ENCODE peak calls at places on chromosomes 7 and 10, in nine cellular contexts. R, S, Y, J, V, O, B, Z and N are unnamed samples.

GRCh38 chr7:44477063-44477830 is 13.2 kb downstream of the NUDCD3 start:
- DNase-seq in J (peak; percentile 84), V (no peak), S (peak; percentile 83), O (peak; percentile 49), Y (no peak), R (peak; percentile 34), B (peak; percentile 68), Z (peak; percentile 53), N (peak; percentile 93)

GRCh38 chr7:143193880-143194279 is 10.7 kb downstream of the TAS2R39 start:
- DNase-seq in R (no peak), V (no peak), J (no peak), Y (no peak), Z (no peak), B (no peak), O (no peak), S (no peak), N (no peak)

GRCh38 chr10:42973870-42974692 is 102.8 kb upstream of the RET start:
- DNase-seq in J (no peak), Z (no peak), R (no peak), O (peak; percentile 37), B (peak; percentile 34), Y (no peak), V (peak; percentile 57), S (no peak), N (peak; percentile 30)

GRCh38 chr10:13961853-13962252 is 368.9 kb downstream of the FRMD4A start:
- DNase-seq in B (no peak), J (no peak), Y (no peak), Z (no peak), R (no peak), S (no peak), O (no peak), V (no peak), N (no peak)

GRCh38 chr10:27893320-27894014 is 105.4 kb downstream of the ODAD2 start:
- DNase-seq in S (peak; percentile 64), Z (no peak), B (no peak), R (no peak), Y (no peak), J (no peak), V (no peak), O (no peak), N (no peak)

GRCh38 chr7:116776046-116776445 is 86.3 kb upstream of the CAPZA2 start:
- DNase-seq in S (no peak), Z (no peak), Y (no peak), R (no peak), J (no peak), O (no peak), B (no peak), V (no peak), N (no peak)

GRCh38 chr7:157685430-157686284 is 348.9 kb downstream of the DNAJB6 start:
- DNase-seq in R (peak; percentile 10), B (no peak), V (no peak), Z (peak; percentile 4), J (no peak), O (no peak), Y (peak; percentile 3), S (no peak), N (peak; percentile 69)

GRCh38 chr7:17007841-17008240 is 126.1 kb upstream of the AGR3 start:
- DNase-seq in V (no peak), Z (no peak), S (peak; percentile 61), J (no peak), R (no peak), O (no peak), B (no peak), Y (no peak), N (no peak)

GRCh38 chr7:148664319-148664718 is 34.4 kb upstream of the CUL1 start:
- DNase-seq in B (no peak), Y (no peak), O (no peak), J (no peak), R (no peak), S (no peak), V (no peak), Z (no peak), N (no peak)
- H3K27ac ChIP-seq in B (no peak overlapping the region), Y (no peak overlapping the region), O (no peak overlapping the region), J (no peak overlapping the region), R (no peak overlapping the region), S (no peak overlapping the region), V (no peak overlapping the region), Z (no peak overlapping the region), N (no peak overlapping the region)

DNA sequence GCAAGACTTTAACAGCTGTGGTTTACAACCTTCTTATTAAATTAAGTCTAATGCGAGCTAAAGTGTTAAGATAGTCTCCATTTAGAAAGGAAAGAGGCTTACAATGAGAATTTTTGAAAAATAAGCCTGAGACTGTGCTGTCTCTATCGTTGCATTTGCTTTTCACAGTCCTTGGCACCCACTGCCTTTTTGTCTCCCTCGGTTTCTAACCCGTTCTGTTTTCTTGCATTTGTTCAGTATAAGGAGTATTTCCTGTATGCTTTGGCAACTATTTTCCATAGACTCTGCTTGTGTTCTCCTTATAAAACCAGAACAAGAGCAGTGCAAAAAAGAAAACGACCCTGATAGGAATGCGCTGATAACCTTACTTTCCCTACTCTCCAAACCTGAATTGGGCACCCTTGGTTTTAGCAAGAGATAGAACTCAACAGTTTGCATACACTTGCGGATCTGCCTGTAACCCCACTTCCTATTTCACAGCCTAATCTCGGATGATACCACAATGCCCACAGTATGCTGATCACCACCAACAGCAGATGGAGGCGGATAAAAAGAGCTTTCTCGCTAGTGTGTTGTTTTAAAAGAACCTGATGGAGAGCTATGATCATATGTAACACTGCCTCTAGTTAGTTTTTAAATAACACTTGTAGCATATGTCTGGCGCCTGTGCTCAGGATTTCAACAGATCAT is 1.5 kb upstream of the ARHGAP12 start:
- DNase-seq in V (no peak), Y (no peak), B (no peak), O (no peak), S (no peak), R (no peak), Z (peak; percentile 21), J (no peak), N (peak; percentile 47)
- H3K27ac ChIP-seq in V (peak overlapping the region; percentile 96), Y (peak overlapping the region; percentile 93), B (peak overlapping the region; percentile 73), O (peak overlapping the region; percentile 96), S (peak overlapping the region; percentile 43), R (peak overlapping the region; percentile 91), Z (no peak overlapping the region), J (peak overlapping the region; percentile 97), N (no peak overlapping the region)

GRCh38 chr10:61883376-61883997 is 18.0 kb upstream of the ARID5B start:
- DNase-seq in J (no peak), B (no peak), Y (no peak), R (no peak), Z (no peak), V (no peak), S (no peak), O (no peak), N (no peak)
- H3K27ac ChIP-seq in J (no peak overlapping the region), B (no peak overlapping the region), Y (no peak overlapping the region), R (no peak overlapping the region), Z (no peak overlapping the region), V (no peak overlapping the region), S (no peak overlapping the region), O (no peak overlapping the region), N (no peak overlapping the region)

GRCh38 chr10:113970641-113971040 is 73.0 kb upstream of the ADRB1 start:
- DNase-seq in O (no peak), V (no peak), J (no peak), S (no peak), Y (no peak), B (no peak), Z (no peak), R (no peak), N (no peak)
- H3K27ac ChIP-seq in O (no peak overlapping the region), V (no peak overlapping the region), J (no peak overlapping the region), S (no peak overlapping the region), Y (no peak overlapping the region), B (no peak overlapping the region), Z (no peak overlapping the region), R (no peak overlapping the region), N (no peak overlapping the region)

GRCh38 chr7:158885624-158886023 is 29.3 kb downstream of the DYNC2I1 start:
- DNase-seq in O (no peak), J (peak; percentile 54), R (no peak), Y (no peak), S (peak; percentile 28), V (no peak), B (no peak), Z (no peak), N (no peak)
- H3K27ac ChIP-seq in O (no peak overlapping the region), J (no peak overlapping the region), R (no peak overlapping the region), Y (no peak overlapping the region), S (no peak overlapping the region), V (no peak overlapping the region), B (no peak overlapping the region), Z (no peak overlapping the region), N (no peak overlapping the region)

GRCh38 chr10:100327701-100328009 is 2.4 kb downstream of the PKD2L1 start:
- DNase-seq in V (no peak), R (no peak), Z (no peak), J (no peak), Y (no peak), B (no peak), O (no peak), S (no peak), N (no peak)
- H3K27ac ChIP-seq in V (no peak overlapping the region), R (no peak overlapping the region), Z (peak overlapping the region; percentile 77), J (no peak overlapping the region), Y (no peak overlapping the region), B (no peak overlapping the region), O (no peak overlapping the region), S (no peak overlapping the region), N (no peak overlapping the region)

DNA sequence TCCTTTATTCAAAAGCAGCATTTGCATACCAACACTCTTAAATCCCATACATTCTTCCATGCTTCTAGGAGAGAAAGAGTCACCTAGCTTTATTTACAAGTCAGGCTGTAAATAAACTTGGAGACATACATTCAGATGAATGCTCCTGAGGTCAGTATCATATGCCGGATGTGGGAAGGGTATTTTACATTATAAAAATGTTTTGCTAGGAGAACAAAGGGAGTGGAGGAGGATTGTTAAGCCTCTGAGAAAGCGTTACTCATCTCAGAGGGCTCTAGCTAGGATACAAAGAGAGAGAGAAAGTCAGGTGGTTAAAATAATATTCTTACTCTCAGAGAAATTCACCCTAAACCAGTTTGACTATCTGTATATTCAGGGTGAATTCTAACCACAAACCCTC is 300.9 kb upstream of the NPSR1 start:
- DNase-seq in Y (no peak), V (no peak), O (no peak), R (no peak), S (peak; percentile 48), B (no peak), J (no peak), Z (no peak), N (no peak)
- H3K27ac ChIP-seq in Y (no peak overlapping the region), V (no peak overlapping the region), O (no peak overlapping the region), R (no peak overlapping the region), S (no peak overlapping the region), B (no peak overlapping the region), J (no peak overlapping the region), Z (no peak overlapping the region), N (no peak overlapping the region)

DNA sequence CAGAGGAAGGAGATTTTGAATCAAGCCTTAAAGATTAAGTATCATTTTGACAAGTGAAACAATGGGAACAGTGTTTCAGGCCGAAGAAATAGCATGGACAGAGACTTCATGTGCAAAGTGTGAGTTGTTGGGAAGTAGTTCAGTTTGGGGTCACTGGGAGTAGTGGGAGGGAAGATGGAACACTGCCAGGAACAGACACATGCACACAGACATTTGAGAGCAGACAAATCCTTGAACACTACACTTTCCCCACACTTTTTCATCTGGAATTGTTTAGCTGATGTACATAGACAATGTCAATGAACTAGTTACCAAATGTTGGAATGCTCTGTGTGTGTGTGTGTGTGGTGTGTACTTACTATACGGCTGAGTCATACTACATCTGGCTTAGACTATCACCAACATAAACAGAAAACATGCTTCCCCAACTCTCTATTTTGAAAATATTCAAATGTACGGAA is 52.4 kb upstream of the LRRC17 start:
- DNase-seq in R (no peak), B (no peak), J (no peak), S (peak; percentile 43), O (no peak), Y (no peak), V (no peak), Z (no peak), N (no peak)
- H3K27ac ChIP-seq in R (no peak overlapping the region), B (no peak overlapping the region), J (no peak overlapping the region), S (no peak overlapping the region), O (no peak overlapping the region), Y (peak overlapping the region; percentile 14), V (no peak overlapping the region), Z (no peak overlapping the region), N (no peak overlapping the region)

GRCh38 chr10:6114299-6114698 is 25.5 kb downstream of the RBM17 start:
- DNase-seq in R (no peak), V (no peak), B (no peak), O (no peak), J (no peak), S (no peak), Z (no peak), Y (no peak), N (no peak)
- H3K27ac ChIP-seq in R (no peak overlapping the region), V (peak overlapping the region; percentile 8), B (peak overlapping the region; percentile 20), O (no peak overlapping the region), J (no peak overlapping the region), S (peak overlapping the region; percentile 41), Z (no peak overlapping the region), Y (peak overlapping the region; percentile 39), N (no peak overlapping the region)